ENCODE peak calls at places on chromosome 6, in eight cellular contexts. L is sigmoid colon, Y is fibroblast of the aortic adventitia, V is cardiac fibroblast, P is GM06990, K is astrocyte of the cerebellum, A is OCI-LY7, H is AG10803. W is an unnamed sample.

GRCh38 chr6:106608080-106608668 is 21.1 kb downstream of the RTN4IP1 start:
- DNase-seq in L (no peak), Y (peak; percentile 75), V (peak; percentile 55), P (peak; percentile 36), K (no peak), A (peak; percentile 82), H (peak; percentile 62), W (peak; percentile 74)

GRCh38 chr6:43702522-43703440 is 15.2 kb upstream of the MRPS18A start:
- DNase-seq in L (peak; percentile 96), Y (peak; percentile 96), V (peak; percentile 98), P (peak; percentile 47), K (peak; percentile 64), A (peak; percentile 62), H (peak; percentile 93), W (peak; percentile 96)

GRCh38 chr6:155275808-155276480 is 12.1 kb downstream of the CLDN20 start:
- DNase-seq in L (no peak), Y (peak; percentile 58), V (peak; percentile 52), P (no peak), K (no peak), A (no peak), H (no peak), W (no peak)

GRCh38 chr6:161186173-161186769 is 87.6 kb downstream of the AGPAT4 start:
- DNase-seq in L (no peak), Y (peak; percentile 71), V (peak; percentile 63), P (no peak), K (peak; percentile 45), A (no peak), H (peak; percentile 80), W (peak; percentile 98)

GRCh38 chr6:96391776-96392175 is 129.8 kb upstream of the UFL1 start:
- DNase-seq in L (no peak), Y (no peak), V (peak; percentile 0), P (no peak), K (peak; percentile 19), A (no peak), H (no peak), W (no peak)

GRCh38 chr6:52261229-52261628 is 16.9 kb upstream of the IL17F start:
- DNase-seq in L (no peak), Y (peak; percentile 56), V (no peak), P (no peak), K (no peak), A (no peak), H (peak; percentile 85), W (peak; percentile 88)

GRCh38 chr6:129146836-129147366 is 264.0 kb downstream of the LAMA2 start:
- DNase-seq in L (no peak), Y (no peak), V (no peak), P (no peak), K (no peak), A (no peak), H (no peak), W (no peak)

GRCh38 chr6:30562470-30563425 is 5.7 kb downstream of the PRR3 start:
- DNase-seq in L (no peak), Y (no peak), V (no peak), P (no peak), K (no peak), A (no peak), H (no peak), W (no peak)

GRCh38 chr6:7050911-7051779 is 56.6 kb upstream of the RREB1 start:
- DNase-seq in L (peak; percentile 69), Y (peak; percentile 60), V (peak; percentile 56), P (peak; percentile 51), K (no peak), A (no peak), H (peak; percentile 51), W (peak; percentile 90)

GRCh38 chr6:116144590-116144989 is 18.7 kb upstream of the COL10A1 start:
- DNase-seq in L (no peak), Y (peak; percentile 61), V (peak; percentile 86), P (no peak), K (peak; percentile 86), A (no peak), H (peak; percentile 86), W (peak; percentile 83)

GRCh38 chr6:111105578-111105977 is 18.3 kb downstream of the SLC16A10 start:
- DNase-seq in L (no peak), Y (no peak), V (peak; percentile 28), P (no peak), K (no peak), A (no peak), H (no peak), W (peak; percentile 72)

GRCh38 chr6:73746776-73747175 is 50.8 kb downstream of the CD109 start:
- DNase-seq in L (no peak), Y (peak; percentile 56), V (peak; percentile 48), P (no peak), K (peak; percentile 13), A (no peak), H (peak; percentile 55), W (peak; percentile 38)

GRCh38 chr6:36840471-36841461 is 1.5 kb upstream of the CPNE5 start:
- DNase-seq in L (peak; percentile 76), Y (no peak), V (peak; percentile 27), P (peak; percentile 19), K (no peak), A (no peak), H (no peak), W (no peak)

GRCh38 chr6:7900621-7901020 is 10.0 kb downstream of the TXNDC5 start:
- DNase-seq in L (no peak), Y (no peak), V (no peak), P (no peak), K (no peak), A (peak; percentile 57), H (no peak), W (no peak)

GRCh38 chr6:69570126-69570525 is 226.7 kb downstream of the LMBRD1 start:
- DNase-seq in L (no peak), Y (no peak), V (no peak), P (no peak), K (no peak), A (no peak), H (peak; percentile 3), W (no peak)

GRCh38 chr6:74091133-74091793 is 395.3 kb downstream of the CD109 start:
- DNase-seq in L (peak; percentile 76), Y (peak; percentile 69), V (peak; percentile 54), P (no peak), K (peak; percentile 24), A (peak; percentile 45), H (peak; percentile 58), W (peak; percentile 64)

GRCh38 chr6:138570716-138571020 is 71.4 kb upstream of the NHSL1 start:
- DNase-seq in L (no peak), Y (peak; percentile 52), V (no peak), P (no peak), K (peak; percentile 50), A (no peak), H (no peak), W (no peak)

GRCh38 chr6:138572200-138572875 is 73.0 kb upstream of the NHSL1 start:
- DNase-seq in L (peak; percentile 88), Y (peak; percentile 81), V (peak; percentile 88), P (no peak), K (peak; percentile 86), A (no peak), H (peak; percentile 73), W (peak; percentile 83)

GRCh38 chr6:138571174-138571573 is 71.9 kb upstream of the NHSL1 start:
- DNase-seq in L (no peak), Y (peak; percentile 55), V (peak; percentile 15), P (no peak), K (no peak), A (no peak), H (no peak), W (no peak)

GRCh38 chr6:138571585-138572199 is 72.4 kb upstream of the NHSL1 start:
- DNase-seq in L (no peak), Y (peak; percentile 18), V (peak; percentile 9), P (no peak), K (no peak), A (no peak), H (no peak), W (no peak)

GRCh38 chr6:138572885-138573284 is 73.6 kb upstream of the NHSL1 start:
- DNase-seq in L (no peak), Y (no peak), V (no peak), P (no peak), K (no peak), A (no peak), H (no peak), W (no peak)
- H3K4me3 ChIP-seq in L (no peak overlapping the region), Y (no peak overlapping the region), V (no peak overlapping the region), P (no peak overlapping the region), K (no peak overlapping the region), A (no peak overlapping the region), H (no peak overlapping the region), W (no peak overlapping the region)

DNA sequence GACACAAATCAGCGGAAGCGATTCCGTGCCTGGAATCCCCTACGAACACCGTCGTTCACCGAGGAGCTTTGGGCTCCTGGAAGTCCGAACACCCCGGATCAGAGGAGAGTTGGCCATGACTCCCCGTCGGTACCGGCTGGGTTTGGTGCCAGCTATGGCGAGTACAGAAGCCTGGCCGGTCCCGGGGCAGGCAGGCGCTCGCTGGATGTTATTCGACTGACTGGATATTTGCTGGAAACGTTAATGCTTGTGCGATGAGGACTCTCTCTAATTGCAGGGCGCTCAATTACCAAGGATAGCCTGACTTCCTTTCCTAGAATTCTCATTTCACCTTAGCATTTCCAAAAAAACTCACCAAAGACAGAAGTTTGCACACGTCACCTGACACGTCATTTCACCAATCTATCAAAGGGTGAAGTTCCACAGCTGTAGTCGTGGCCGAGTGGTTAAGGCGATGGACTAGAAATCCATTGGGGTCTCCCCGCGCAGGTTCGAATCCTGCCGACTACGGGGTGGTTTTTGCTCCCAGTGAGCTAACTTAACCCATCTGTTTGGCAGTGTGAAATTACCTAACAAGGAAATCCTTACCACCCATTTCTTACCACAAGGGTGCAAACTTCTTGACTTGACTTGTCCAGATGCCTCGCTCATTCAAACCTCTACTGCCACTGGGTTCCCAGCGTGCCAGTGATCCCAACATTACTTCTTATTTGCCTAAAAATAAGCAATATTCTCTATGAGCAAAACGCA is 22.7 kb upstream of the ZNF184 start:
- DNase-seq in L (no peak), Y (peak; percentile 87), V (peak; percentile 80), P (peak; percentile 81), K (no peak), A (no peak), H (peak; percentile 86), W (peak; percentile 90)
- TF ChIP-seq CTCF in L (no peak), Y (peak; percentile 24), V (peak; percentile 30), P (no peak), K (no peak), A (no peak), H (peak; percentile 35), W (peak; percentile 28)

GRCh38 chr6:131954775-131955107 is 3.6 kb upstream of the CCN2 start:
- DNase-seq in L (peak; percentile 79), Y (peak; percentile 97), V (peak; percentile 99), P (no peak), K (peak; percentile 99), A (no peak), H (peak; percentile 81), W (peak; percentile 80)
- H3K4me3 ChIP-seq in L (peak overlapping the region; percentile 13), Y (no peak overlapping the region), V (no peak overlapping the region), P (no peak overlapping the region), K (no peak overlapping the region), A (no peak overlapping the region), H (no peak overlapping the region), W (no peak overlapping the region)

DNA sequence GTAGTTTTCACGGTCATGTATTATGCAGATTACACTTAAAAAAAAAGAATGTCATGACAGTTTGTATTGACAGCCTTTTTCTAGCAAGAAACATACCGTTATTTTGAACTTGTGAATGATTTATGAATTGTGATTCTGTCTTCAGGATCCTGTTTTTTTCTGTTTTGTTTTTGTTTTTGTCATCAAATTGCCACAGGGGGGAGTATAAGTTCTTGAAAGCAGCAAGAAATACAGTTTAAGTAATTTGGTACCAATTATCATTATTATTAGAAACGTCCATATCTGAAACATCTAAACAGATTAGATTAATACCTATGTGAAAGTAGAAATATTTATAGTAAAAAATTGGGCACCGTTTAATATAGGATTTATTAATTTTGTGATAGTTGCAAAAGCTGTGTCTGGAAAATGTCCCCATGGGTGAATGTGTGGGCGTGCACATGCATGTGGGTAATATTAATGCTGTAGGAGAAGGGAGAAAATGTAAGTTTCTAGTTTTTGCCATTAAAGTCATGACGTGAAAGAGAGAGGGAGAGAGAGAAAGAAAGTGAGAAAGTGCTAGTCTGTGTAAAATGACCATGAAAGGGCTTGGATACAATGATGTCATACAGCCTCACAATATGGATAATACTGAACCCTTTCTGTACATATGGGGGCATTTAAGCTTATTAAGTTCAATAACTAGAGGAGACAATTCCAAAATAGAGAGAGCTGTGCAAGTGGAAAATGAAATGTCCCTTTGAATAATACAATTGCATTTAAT is 9.4 kb upstream of the CCN2 start:
- DNase-seq in L (no peak), Y (peak; percentile 62), V (peak; percentile 65), P (no peak), K (no peak), A (peak; percentile 6), H (peak; percentile 53), W (peak; percentile 52)
- TF ChIP-seq CTCF in L (no peak), Y (peak; percentile 39), V (peak; percentile 36), P (no peak), K (no peak), A (peak; percentile 76), H (peak; percentile 50), W (peak; percentile 41)

W was measured in fibroblast of mammary gland.